ENCODE peak calls at places on chromosomes 3 and 15, in six cellular contexts. P is IMR-90; M is right lobe of liver; A is breast epithelium; C is AG04450; D is CD4-positive, alpha-beta T cell. V is an unnamed sample.

GRCh38 chr3:83934208-83935150 is 1024.3 kb upstream of the CADM2 start:
- DNase-seq in D (no peak), C (no peak), P (no peak), M (no peak), A (no peak), V (no peak)

GRCh38 chr3:17023006-17023664 is 138.4 kb downstream of the PLCL2 start:
- DNase-seq in M (no peak), D (no peak), P (peak), A (no peak), C (no peak), V (no peak)

GRCh38 chr3:134030801-134031619 is 1.3 kb upstream of the SLCO2A1 start:
- DNase-seq in D (no peak), A (no peak), M (no peak), P (no peak), C (no peak), V (no peak)

GRCh38 chr3:31695280-31696008 is 162.7 kb downstream of the STT3B start:
- DNase-seq in A (no peak), P (no peak), D (peak), M (no peak), C (no peak), V (no peak)

GRCh38 chr3:56889131-56889530 is 87.4 kb upstream of the ARHGEF3 start:
- DNase-seq in M (no peak), D (no peak), C (no peak), P (no peak), A (no peak), V (no peak)

GRCh38 chr3:161104561-161105551 is at the start of gene B3GALNT1:
- DNase-seq in M (peak), D (no peak), A (no peak), P (peak), C (peak), V (peak)

GRCh38 chr15:58524247-58524646 is 92.5 kb downstream of the LIPC start:
- DNase-seq in P (no peak), A (no peak), D (no peak), M (peak), C (no peak), V (no peak)

GRCh38 chr3:113271189-113271588 is 59.8 kb downstream of the BOC start:
- DNase-seq in A (no peak), C (no peak), P (no peak), M (no peak), D (no peak), V (no peak)

GRCh38 chr3:38519000-38519399 is 22.9 kb downstream of the EXOG start:
- DNase-seq in D (no peak), A (no peak), P (peak), C (no peak), M (no peak), V (no peak)

GRCh38 chr3:181103605-181104004 is 114.1 kb upstream of the DNAJC19 start:
- DNase-seq in C (no peak), D (no peak), A (no peak), M (no peak), P (no peak), V (no peak)

GRCh38 chr15:101000271-101000681 is 81.1 kb downstream of the LRRK1 start:
- DNase-seq in D (no peak), M (no peak), C (no peak), A (no peak), P (peak), V (no peak)

GRCh38 chr3:72261566-72262564 is 476.9 kb upstream of the PROK2 start:
- DNase-seq in C (no peak), M (no peak), D (no peak), P (no peak), A (no peak), V (no peak)

GRCh38 chr15:39599871-39600270 is 19.0 kb downstream of the THBS1 start:
- DNase-seq in C (no peak), M (no peak), D (no peak), P (peak), A (no peak), V (no peak)

GRCh38 chr3:150744041-150745026 is 18.6 kb downstream of the SIAH2 start:
- DNase-seq in C (no peak), D (no peak), P (no peak), M (peak), A (no peak), V (no peak)

GRCh38 chr3:150743508-150743907 is 19.5 kb downstream of the SIAH2 start:
- DNase-seq in C (no peak), M (no peak), D (no peak), A (no peak), P (peak), V (no peak)

GRCh38 chr3:150741497-150742140 is 21.4 kb downstream of the SIAH2 start:
- DNase-seq in P (no peak), A (no peak), C (no peak), D (no peak), M (peak), V (no peak)

GRCh38 chr3:150742141-150742523 is 20.8 kb downstream of the SIAH2 start:
- DNase-seq in A (no peak), D (no peak), M (peak), C (no peak), P (no peak), V (no peak)

DNA sequence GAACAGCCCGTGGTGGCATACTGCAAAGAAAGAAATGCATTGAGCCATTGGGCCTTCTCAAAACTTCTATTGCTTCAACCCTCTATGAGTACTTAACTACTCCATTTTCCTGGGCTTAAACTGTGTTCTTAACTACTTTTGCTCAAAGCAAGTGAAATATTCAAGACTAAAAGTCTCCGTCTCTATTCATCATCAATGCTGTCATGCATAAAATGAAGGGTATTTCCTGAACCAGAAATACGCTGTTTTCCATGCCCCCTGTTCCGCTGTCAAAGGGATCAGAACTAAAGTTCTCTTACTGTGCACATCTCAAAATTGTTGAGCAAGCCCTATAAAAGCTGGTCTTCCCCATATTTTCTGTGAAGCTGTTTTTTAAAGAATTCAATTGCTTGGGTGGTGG is 20.3 kb downstream of the SIAH2 start:
- DNase-seq in D (no peak), P (no peak), C (no peak), M (no peak), A (no peak), V (no peak)
- H3K27ac ChIP-seq in D (no peak), P (no peak), C (no peak), M (peak), A (no peak), V (no peak)

DNA sequence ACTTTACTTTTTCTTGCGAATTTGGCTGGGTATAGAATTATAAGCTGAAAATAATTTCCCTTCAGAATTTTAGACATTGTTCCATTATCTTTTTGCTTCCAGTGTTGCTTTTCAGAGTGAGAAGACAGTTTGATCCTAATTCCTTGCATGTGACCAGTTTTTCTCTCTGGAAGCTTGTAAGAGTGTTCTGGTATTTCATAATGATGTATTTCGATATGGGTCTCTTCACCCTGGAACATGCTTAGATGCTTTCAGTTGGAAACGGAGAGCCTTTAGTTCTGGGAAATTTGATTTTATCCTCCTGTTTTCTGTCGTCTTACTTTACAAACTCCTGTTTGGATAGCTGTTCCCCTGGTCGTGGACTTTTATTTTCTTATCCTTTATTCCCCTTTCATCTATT is 13.9 kb downstream of the ALPK3 start:
- DNase-seq in C (no peak), A (no peak), D (no peak), M (no peak), P (no peak), V (no peak)
- H3K27ac ChIP-seq in C (no peak), A (no peak), D (no peak), M (no peak), P (no peak), V (no peak)

DNA sequence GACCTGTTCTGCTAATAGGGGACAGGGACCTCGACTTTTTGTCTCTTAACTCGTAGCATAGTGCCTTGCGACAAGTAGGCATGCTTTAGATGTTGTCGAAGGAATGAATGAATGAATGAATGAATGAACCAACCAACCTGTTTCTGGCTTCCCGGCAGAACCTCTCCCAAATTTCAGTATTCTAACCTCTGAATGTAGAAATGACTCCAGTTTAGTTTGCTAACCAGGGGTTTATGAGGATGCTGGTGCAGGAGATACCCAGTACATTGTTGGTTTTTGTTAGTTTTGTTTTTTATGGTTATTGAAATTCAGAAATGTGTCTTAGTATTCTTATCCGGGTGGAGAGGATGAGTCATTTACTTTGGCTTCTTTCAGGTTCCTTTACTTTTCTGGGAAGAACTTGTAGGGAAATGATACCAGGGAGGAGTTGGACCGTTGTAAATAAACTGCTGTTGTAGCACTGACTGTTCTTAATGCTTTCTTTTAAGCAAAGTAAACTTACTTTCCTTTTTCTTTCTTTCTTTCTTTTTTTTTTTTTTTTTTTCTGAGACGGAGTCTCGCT is 29.6 kb upstream of the EHHADH start:
- DNase-seq in P (peak), M (no peak), D (no peak), A (no peak), C (no peak), V (no peak)
- H3K27ac ChIP-seq in P (no peak), M (no peak), D (no peak), A (no peak), C (no peak), V (peak)

DNA sequence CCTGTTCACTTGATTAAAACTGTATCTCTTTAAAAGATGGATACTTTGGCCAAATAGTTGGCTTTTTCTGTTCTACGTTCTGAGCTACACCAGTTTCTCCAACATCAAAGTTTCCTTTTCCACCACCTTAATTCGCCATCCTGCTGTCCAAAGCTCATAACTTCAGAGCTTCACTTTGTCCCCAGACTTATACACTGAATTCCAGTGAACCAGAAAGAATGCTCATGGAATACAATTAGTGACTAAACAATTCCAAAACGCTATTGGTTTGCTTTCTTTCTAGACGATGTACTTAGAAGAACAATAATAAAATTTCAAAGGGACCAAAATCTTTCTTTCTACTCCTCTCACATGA is 23.2 kb downstream of the GPR15 start:
- DNase-seq in M (no peak), C (no peak), A (no peak), D (no peak), P (no peak), V (no peak)
- H3K27ac ChIP-seq in M (no peak), C (no peak), A (no peak), D (no peak), P (no peak), V (peak)

GRCh38 chr3:50389368-50389767 is 30.0 kb upstream of the TMEM115 start:
- DNase-seq in D (no peak), A (no peak), C (no peak), P (no peak), M (no peak), V (no peak)

GRCh38 chr3:50388720-50389352 is 29.5 kb upstream of the TMEM115 start:
- DNase-seq in A (no peak), C (no peak), D (no peak), P (no peak), M (no peak), V (no peak)

GRCh38 chr3:50388021-50388719 is 28.8 kb upstream of the TMEM115 start:
- DNase-seq in P (no peak), C (no peak), D (no peak), M (no peak), A (no peak), V (no peak)

GRCh38 chr3:50392101-50392715 is 32.9 kb upstream of the TMEM115 start:
- DNase-seq in D (no peak), A (no peak), P (no peak), C (no peak), M (no peak), V (no peak)

GRCh38 chr3:50390523-50391177 is 31.3 kb upstream of the TMEM115 start:
- DNase-seq in C (no peak), M (peak), P (no peak), A (no peak), D (no peak), V (peak)
- H3K27ac ChIP-seq in C (no peak), M (no peak), P (no peak), A (peak), D (no peak), V (peak)

DNA sequence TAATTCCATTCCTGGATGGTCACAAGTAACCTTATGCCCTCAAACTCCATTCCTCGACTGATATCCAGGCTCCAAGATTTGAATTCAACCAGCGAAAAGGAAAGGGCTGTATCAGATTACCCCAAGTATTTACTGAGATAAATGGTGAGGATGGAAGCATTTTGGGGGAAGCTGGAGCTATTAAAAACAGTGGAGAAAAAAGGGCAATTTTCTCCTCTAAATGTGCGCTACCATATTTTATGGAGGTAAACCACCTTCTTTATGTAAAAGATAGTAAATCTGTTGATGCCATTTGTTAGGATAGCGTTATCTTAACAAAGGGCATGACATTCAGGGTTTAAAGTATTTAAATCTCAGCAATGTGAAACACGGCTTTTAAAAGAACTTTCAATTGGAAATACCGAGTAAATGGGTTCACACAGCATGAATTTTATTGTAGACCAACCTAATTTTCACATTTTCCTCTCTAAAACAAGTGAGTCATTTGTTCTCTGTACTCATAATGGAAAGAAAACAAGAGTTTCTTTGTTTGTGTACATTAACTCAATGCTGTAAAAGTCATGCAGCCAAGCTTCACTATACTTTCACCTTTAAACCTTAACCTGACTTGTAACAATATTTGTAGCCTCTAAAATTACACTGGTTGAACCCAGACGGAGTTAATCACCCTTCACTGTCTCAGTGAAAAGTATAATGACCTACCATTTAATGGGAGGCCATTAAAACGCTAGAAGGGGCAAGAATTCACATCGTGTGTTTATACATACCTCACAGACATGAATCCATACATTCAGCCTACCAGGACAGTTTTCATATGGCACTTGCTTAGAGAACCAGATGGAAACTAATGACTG is 773.4 kb downstream of the ROBO1 start:
- DNase-seq in P (peak), M (no peak), A (no peak), D (no peak), C (no peak), V (no peak)
- H3K27ac ChIP-seq in P (no peak), M (no peak), A (no peak), D (no peak), C (no peak), V (no peak)

DNA sequence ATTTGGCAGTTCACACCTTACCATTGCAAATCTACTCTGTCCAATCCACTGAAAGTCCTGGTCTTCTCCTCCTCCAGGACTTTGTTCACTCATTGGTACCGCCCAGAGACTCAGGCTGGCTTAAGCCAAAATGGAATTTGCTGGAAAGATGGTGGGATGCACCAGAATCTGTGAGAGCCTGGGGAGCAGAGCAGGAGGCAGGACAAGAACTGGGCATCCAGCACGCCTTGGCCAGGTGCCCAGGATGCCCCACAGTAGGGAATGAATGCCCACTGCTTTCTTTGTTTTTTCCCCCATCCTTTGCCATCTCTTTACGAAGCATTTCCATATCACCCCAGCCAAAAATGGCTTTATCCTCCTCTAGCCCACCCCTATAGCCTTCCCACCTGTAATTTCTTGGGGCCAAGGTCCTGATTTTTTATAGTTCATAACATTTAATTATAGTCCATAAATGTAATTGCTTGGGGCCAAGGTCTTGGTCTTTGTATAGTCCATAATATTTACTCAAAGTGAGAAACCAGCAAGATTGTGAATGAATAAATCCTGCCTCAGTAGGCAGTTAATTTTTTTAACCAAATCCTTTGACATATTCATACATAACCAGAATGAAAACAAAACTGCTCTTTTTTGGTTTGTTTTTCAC is 23.3 kb upstream of the IREB2 start:
- DNase-seq in D (no peak), M (no peak), A (no peak), C (no peak), P (no peak), V (no peak)
- H3K27ac ChIP-seq in D (no peak), M (no peak), A (peak), C (no peak), P (no peak), V (no peak)